ENCODE peak calls at places on chromosome 18, in five cellular contexts. One of them, this sample, is unnamed. For H3K36me3, the result is how much of the 10 kb centered on the place peaks cover.

GRCh38 chr18:46772396-46772795 is 15.5 kb upstream of the ST8SIA5 start:
- DNase-seq in tibial artery: no peak
- DNase-seq in NT2/D1: no peak
- DNase-seq in breast epithelium: no peak
- DNase-seq in Panc1: no peak
- DNase-seq in this sample: no peak

GRCh38 chr18:64119916-64120315 is 29.0 kb downstream of the LINC00305 start:
- DNase-seq in tibial artery: no peak
- DNase-seq in breast epithelium: no peak
- DNase-seq in Panc1: no peak
- DNase-seq in NT2/D1: no peak
- DNase-seq in this sample: no peak

GRCh38 chr18:10202947-10203346 is 251.5 kb upstream of the APCDD1 start:
- DNase-seq in breast epithelium: no peak
- DNase-seq in tibial artery: no peak
- DNase-seq in Panc1: no peak
- DNase-seq in NT2/D1: no peak
- DNase-seq in this sample: no peak

GRCh38 chr18:39647627-39648502 is 2082.3 kb upstream of the CELF4 start:
- DNase-seq in breast epithelium: no peak
- DNase-seq in tibial artery: no peak
- DNase-seq in Panc1: no peak
- DNase-seq in NT2/D1: no peak
- DNase-seq in this sample: peak

GRCh38 chr18:64142904-64143303 is 6.0 kb downstream of the LINC00305 start:
- DNase-seq in Panc1: no peak
- DNase-seq in breast epithelium: no peak
- DNase-seq in tibial artery: no peak
- DNase-seq in NT2/D1: no peak
- DNase-seq in this sample: no peak

GRCh38 chr18:6859676-6860422 is 130.3 kb downstream of the ARHGAP28 start:
- DNase-seq in breast epithelium: no peak
- DNase-seq in tibial artery: no peak
- DNase-seq in NT2/D1: no peak
- DNase-seq in Panc1: no peak
- DNase-seq in this sample: no peak

GRCh38 chr18:25736516-25736915 is 353.9 kb downstream of the SS18 start:
- DNase-seq in Panc1: no peak
- DNase-seq in breast epithelium: no peak
- DNase-seq in NT2/D1: no peak
- DNase-seq in tibial artery: no peak
- DNase-seq in this sample: no peak

GRCh38 chr18:8874872-8875271 is 169.5 kb downstream of the MTCL1 start:
- DNase-seq in breast epithelium: no peak
- DNase-seq in NT2/D1: no peak
- DNase-seq in tibial artery: no peak
- DNase-seq in Panc1: no peak
- DNase-seq in this sample: no peak

GRCh38 chr18:63314991-63315662 is 4.4 kb downstream of the BCL2 start:
- DNase-seq in tibial artery: no peak
- DNase-seq in Panc1: no peak
- DNase-seq in NT2/D1: no peak
- DNase-seq in breast epithelium: no peak
- DNase-seq in this sample: no peak

GRCh38 chr18:57659463-57660102 is 37.9 kb upstream of the NARS1 start:
- DNase-seq in breast epithelium: no peak
- DNase-seq in Panc1: no peak
- DNase-seq in tibial artery: no peak
- DNase-seq in NT2/D1: no peak
- DNase-seq in this sample: no peak

GRCh38 chr18:76923485-76924085 is 101.2 kb downstream of the ZNF236 start:
- DNase-seq in Panc1: peak
- DNase-seq in NT2/D1: peak
- DNase-seq in tibial artery: no peak
- DNase-seq in breast epithelium: no peak
- DNase-seq in this sample: peak

GRCh38 chr18:76927216-76927725 is 104.9 kb downstream of the ZNF236 start:
- DNase-seq in Panc1: no peak
- DNase-seq in tibial artery: no peak
- DNase-seq in NT2/D1: no peak
- DNase-seq in breast epithelium: no peak
- DNase-seq in this sample: no peak

GRCh38 chr18:76932026-76932819 is 109.9 kb downstream of the ZNF236 start:
- DNase-seq in tibial artery: peak
- DNase-seq in breast epithelium: no peak
- DNase-seq in NT2/D1: no peak
- DNase-seq in Panc1: no peak
- DNase-seq in this sample: no peak

GRCh38 chr18:76931171-76931570 is 108.8 kb downstream of the ZNF236 start:
- DNase-seq in Panc1: no peak
- DNase-seq in breast epithelium: no peak
- DNase-seq in tibial artery: no peak
- DNase-seq in NT2/D1: no peak
- DNase-seq in this sample: no peak

GRCh38 chr18:76928179-76928868 is 106.0 kb downstream of the ZNF236 start:
- DNase-seq in NT2/D1: no peak
- DNase-seq in breast epithelium: no peak
- DNase-seq in tibial artery: no peak
- DNase-seq in Panc1: no peak
- DNase-seq in this sample: no peak
- H3K36me3 ChIP-seq in NT2/D1: half or more
- H3K36me3 ChIP-seq in breast epithelium: under half
- H3K36me3 ChIP-seq in tibial artery: half or more
- H3K36me3 ChIP-seq in Panc1: under half
- H3K36me3 ChIP-seq in this sample: under half

DNA sequence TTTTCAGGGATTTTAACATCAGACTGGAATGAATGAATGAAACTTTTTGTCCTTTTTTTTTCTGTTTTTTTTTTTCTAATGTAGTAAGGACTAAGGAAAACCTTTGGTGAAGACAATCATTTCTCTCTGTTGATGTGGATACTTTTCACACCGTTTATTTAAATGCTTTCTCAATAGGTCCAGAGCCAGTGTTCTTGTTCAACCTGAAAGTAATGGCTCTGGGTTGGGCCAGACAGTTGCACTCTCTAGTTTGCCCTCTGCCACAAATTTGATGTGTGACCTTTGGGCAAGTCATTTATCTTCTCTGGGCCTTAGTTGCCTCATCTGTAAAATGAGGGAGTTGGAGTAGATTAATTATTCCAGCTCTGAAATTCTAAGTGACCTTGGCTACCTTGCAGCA is 53.4 kb downstream of the SMAD4 start:
- DNase-seq in tibial artery: no peak
- DNase-seq in breast epithelium: no peak
- DNase-seq in Panc1: no peak
- DNase-seq in NT2/D1: no peak
- DNase-seq in this sample: no peak
- H3K36me3 ChIP-seq in tibial artery: half or more
- H3K36me3 ChIP-seq in breast epithelium: under half
- H3K36me3 ChIP-seq in Panc1: under half
- H3K36me3 ChIP-seq in NT2/D1: under half
- H3K36me3 ChIP-seq in this sample: under half

DNA sequence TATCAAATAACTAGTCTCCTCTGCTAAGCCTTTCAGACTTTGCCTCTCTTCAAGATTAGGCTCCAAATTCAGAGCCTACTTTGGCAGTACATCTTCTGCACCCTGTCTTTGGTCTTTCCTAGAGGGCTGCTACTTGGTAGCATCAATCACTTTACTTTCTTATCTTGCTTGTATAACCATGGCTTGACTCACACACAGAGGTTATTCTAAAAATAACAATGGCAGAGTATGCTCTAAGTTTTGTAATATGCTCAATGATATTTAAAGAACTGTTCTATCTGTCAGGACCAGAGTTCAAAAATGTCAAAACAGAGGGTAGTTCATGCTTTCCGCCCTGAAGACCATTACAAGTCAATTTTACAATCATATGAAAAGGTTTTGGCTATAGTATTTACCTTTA is 27.7 kb downstream of the THOC1 start:
- DNase-seq in Panc1: no peak
- DNase-seq in tibial artery: no peak
- DNase-seq in breast epithelium: no peak
- DNase-seq in NT2/D1: no peak
- DNase-seq in this sample: no peak
- H3K36me3 ChIP-seq in Panc1: under half
- H3K36me3 ChIP-seq in tibial artery: under half
- H3K36me3 ChIP-seq in breast epithelium: under half
- H3K36me3 ChIP-seq in NT2/D1: under half
- H3K36me3 ChIP-seq in this sample: under half

GRCh38 chr18:70148039-70148438 is 57.4 kb downstream of the RTTN start:
- DNase-seq in Panc1: no peak
- DNase-seq in NT2/D1: no peak
- DNase-seq in tibial artery: no peak
- DNase-seq in breast epithelium: no peak
- DNase-seq in this sample: no peak
- H3K36me3 ChIP-seq in Panc1: under half
- H3K36me3 ChIP-seq in NT2/D1: under half
- H3K36me3 ChIP-seq in tibial artery: half or more
- H3K36me3 ChIP-seq in breast epithelium: under half
- H3K36me3 ChIP-seq in this sample: under half

This sample was measured in HCT116.